ENCODE peak calls at places on chromosomes 16 and 17, in seven cellular contexts. P is pancreas, W is body of pancreas, K is cardiac fibroblast, G is mucosa of descending colon, H is HFFc6, B is GM12878. F is an unnamed sample.

GRCh38 chr17:59840908-59841666 is 51.7 kb downstream of the TUBD1 start:
- DNase-seq in W (peak), G (no peak), B (no peak), H (no peak), K (peak), P (no peak), F (no peak)

GRCh38 chr17:34011599-34011998 is 243.5 kb upstream of the CCL2 start:
- DNase-seq in B (no peak), W (no peak), H (no peak), K (no peak), G (no peak), P (no peak), F (no peak)

GRCh38 chr17:60641810-60642220 is 35.8 kb upstream of the BCAS3 start:
- DNase-seq in H (peak), B (no peak), P (no peak), G (no peak), K (peak), W (peak), F (peak)

GRCh38 chr17:60888812-60889709 is 211.4 kb downstream of the BCAS3 start:
- DNase-seq in H (no peak), W (no peak), K (no peak), G (no peak), P (no peak), B (no peak), F (no peak)

GRCh38 chr17:37219876-37220608 is 155.7 kb upstream of the C17orf78 start:
- DNase-seq in G (no peak), P (no peak), B (no peak), K (no peak), H (no peak), W (no peak), F (no peak)

GRCh38 chr17:77096570-77097214 is 44.1 kb upstream of the SEC14L1 start:
- DNase-seq in W (peak), H (peak), P (no peak), G (no peak), K (peak), B (no peak), F (no peak)

GRCh38 chr16:87538160-87538559 is 45.3 kb upstream of the ZCCHC14 start:
- DNase-seq in W (no peak), H (no peak), P (no peak), G (no peak), B (no peak), K (no peak), F (no peak)

GRCh38 chr16:84851192-84852127 is 31.7 kb downstream of the CRISPLD2 start:
- DNase-seq in H (peak), G (no peak), P (peak), B (no peak), W (no peak), K (peak), F (no peak)

GRCh38 chr16:6690741-6691140 is 641.9 kb upstream of the RBFOX1 start:
- DNase-seq in B (no peak), P (no peak), G (no peak), K (no peak), H (no peak), W (no peak), F (no peak)

GRCh38 chr17:79301469-79301868 is 226.8 kb downstream of the ENGASE start:
- DNase-seq in P (no peak), W (no peak), K (no peak), H (no peak), G (no peak), B (no peak), F (no peak)

GRCh38 chr17:41579484-41580243 is 7.0 kb downstream of the KRT14 start:
- DNase-seq in K (peak), B (peak), W (peak), H (peak), P (peak), G (peak), F (peak)

GRCh38 chr17:56597495-56597990 is 4.0 kb downstream of the NOG start:
- DNase-seq in B (no peak), P (peak), W (no peak), G (no peak), H (no peak), K (no peak), F (peak)

GRCh38 chr16:1223355-1224214 is 1.5 kb downstream of the TPSG1 start:
- DNase-seq in G (no peak), H (no peak), B (no peak), K (no peak), P (no peak), W (no peak), F (no peak)

GRCh38 chr17:56594528-56595418 is 1.3 kb downstream of the NOG start:
- DNase-seq in B (no peak), G (no peak), P (peak), W (no peak), H (peak), K (no peak), F (peak)

GRCh38 chr16:85898521-85899442 is at the start of gene IRF8:
- DNase-seq in H (no peak), W (peak), B (peak), K (peak), P (peak), G (peak), F (peak)

GRCh38 chr16:48936811-48937210 is 326.8 kb upstream of the N4BP1 start:
- DNase-seq in H (no peak), P (no peak), W (no peak), K (no peak), B (no peak), G (no peak), F (no peak)

GRCh38 chr17:7549401-7550055 is 670 bp downstream of the TNFSF12 start:
- DNase-seq in H (no peak), B (no peak), P (peak), W (no peak), K (no peak), G (peak), F (no peak)

DNA sequence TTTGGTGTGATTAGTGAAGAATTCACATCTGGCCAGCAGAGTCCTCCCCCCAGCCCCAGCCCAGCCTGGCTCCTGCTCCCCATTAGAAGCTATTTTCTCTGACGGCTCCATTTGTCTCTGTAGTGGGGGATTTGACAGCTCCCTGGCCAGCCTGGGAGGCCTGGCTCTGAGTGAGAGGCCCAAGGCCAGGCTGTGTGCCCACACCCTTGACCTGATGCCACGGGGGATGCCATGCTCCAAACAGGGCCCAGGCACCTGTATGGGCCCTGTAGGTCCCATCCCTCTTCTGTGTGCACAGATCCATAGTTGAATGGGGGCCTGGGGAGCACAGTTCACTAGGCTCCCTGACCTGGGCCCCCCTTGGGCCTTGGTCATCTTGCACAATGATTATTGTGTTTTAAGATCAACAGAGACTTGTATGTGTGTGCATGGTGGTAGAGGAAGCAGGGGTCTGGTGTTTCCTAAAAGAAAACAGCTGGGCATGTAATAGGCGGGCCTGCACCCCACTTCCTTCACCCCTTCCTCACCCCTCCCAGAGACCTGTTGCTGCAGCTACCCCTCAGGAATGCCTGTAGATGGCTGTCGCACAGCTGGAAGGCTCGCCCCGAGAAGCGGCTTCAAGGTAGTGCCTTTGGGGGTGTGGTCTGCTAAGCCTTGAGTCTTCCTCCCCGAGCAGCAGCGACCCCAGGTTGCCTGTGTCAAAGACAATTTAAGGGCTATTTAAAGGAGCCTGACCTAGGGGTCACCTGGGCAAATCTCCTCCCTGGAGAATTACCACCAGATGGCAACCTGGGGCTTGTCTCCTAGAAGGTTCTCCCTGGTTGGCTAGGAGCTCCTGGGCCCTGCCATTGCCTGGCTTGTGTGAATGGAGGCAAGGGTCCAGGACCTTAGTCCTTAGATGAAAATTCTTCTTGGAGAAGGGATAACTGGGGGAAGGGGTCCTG is 51.0 kb upstream of the TAC4 start:
- DNase-seq in G (no peak), K (no peak), H (peak), W (no peak), P (no peak), B (no peak), F (no peak)
- TF ChIP-seq CTCF in G (no peak), K (no peak), H (peak), W (peak), P (no peak), B (no peak), F (no peak)

GRCh38 chr17:44630703-44631102 is 25.6 kb upstream of the MEIOC start:
- DNase-seq in W (no peak), B (no peak), K (no peak), H (no peak), G (no peak), P (no peak), F (no peak)

GRCh38 chr17:44633998-44634397 is 22.3 kb upstream of the MEIOC start:
- DNase-seq in K (no peak), B (no peak), P (no peak), G (no peak), H (no peak), W (no peak), F (no peak)

GRCh38 chr17:44637066-44637465 is 19.2 kb upstream of the MEIOC start:
- DNase-seq in P (no peak), H (no peak), K (no peak), G (no peak), B (no peak), W (no peak), F (no peak)

GRCh38 chr17:44636562-44636961 is 19.7 kb upstream of the MEIOC start:
- DNase-seq in P (no peak), K (peak), W (no peak), H (peak), B (no peak), G (no peak), F (no peak)
- TF ChIP-seq CTCF in P (no peak), K (peak), W (peak), H (peak), B (peak), G (no peak), F (peak)

GRCh38 chr17:78117027-78117981 is 11.3 kb downstream of the TMC6 start:
- DNase-seq in W (peak), H (no peak), K (no peak), G (peak), B (no peak), P (peak), F (no peak)

GRCh38 chr17:78113804-78114785 is 14.5 kb downstream of the TMC6 start:
- DNase-seq in P (peak), G (no peak), B (no peak), W (no peak), K (no peak), H (no peak), F (no peak)

GRCh38 chr17:78114831-78115723 is 13.5 kb downstream of the TMC6 start:
- DNase-seq in H (no peak), K (no peak), B (no peak), W (no peak), G (no peak), P (peak), F (no peak)

GRCh38 chr17:78118801-78119241 is 9.7 kb downstream of the TMC6 start:
- DNase-seq in H (no peak), B (no peak), G (no peak), K (no peak), W (no peak), P (no peak), F (no peak)

GRCh38 chr17:78116411-78116810 is 12.1 kb downstream of the TMC6 start:
- DNase-seq in B (no peak), P (no peak), W (no peak), K (no peak), G (no peak), H (no peak), F (no peak)
- TF ChIP-seq CTCF in B (no peak), P (no peak), W (no peak), K (no peak), G (no peak), H (no peak), F (no peak)

DNA sequence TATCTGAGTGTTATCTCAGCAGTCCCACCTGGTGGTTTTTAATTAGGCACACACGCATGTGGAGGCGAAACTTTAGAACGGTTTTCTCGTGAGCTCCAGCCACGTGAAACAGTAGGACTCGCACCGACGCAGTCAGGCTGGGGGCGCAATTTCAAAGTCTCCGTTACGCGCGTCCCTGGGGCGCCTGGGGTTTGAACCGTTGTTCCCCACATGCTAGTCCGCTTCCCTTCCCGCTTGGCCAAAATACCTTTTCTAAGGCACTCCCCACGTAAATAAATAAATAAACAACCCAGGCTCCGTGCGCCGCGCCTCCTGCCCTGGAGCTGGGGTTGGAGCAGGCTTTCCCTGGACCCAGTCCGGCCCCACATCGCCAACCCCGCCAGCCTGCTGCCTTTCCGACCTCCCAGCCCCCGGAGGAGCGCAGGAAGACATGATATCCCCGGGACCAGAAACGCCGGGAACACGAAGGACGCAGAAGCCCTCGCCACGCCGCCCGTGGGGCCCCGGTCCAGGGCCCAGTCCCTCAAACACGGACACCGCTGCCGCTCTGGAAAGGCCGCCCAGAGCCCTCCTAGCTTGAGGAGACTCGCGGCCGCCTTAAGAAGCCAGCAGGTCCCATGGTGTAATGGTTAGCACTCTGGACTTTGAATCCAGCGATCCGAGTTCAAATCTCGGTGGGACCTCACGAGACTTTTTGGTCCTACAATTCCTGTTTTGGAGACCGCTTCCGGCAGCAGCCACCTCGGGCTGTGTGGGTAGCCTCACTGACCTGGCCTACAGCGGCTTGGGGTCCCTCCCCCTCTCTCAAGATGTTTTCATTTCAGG is 18.2 kb downstream of the GNGT2 start:
- DNase-seq in W (peak), G (peak), K (peak), B (peak), H (peak), P (peak), F (peak)
- TF ChIP-seq CTCF in W (peak), G (no peak), K (peak), B (peak), H (peak), P (no peak), F (peak)

GRCh38 chr16:3022697-3023414 is 886 bp downstream of the HCFC1R1 start:
- DNase-seq in K (peak), P (peak), G (no peak), H (peak), W (no peak), B (no peak), F (no peak)

GRCh38 chr16:3022208-3022696 is 1.5 kb downstream of the HCFC1R1 start:
- DNase-seq in H (peak), P (peak), G (peak), W (peak), K (peak), B (no peak), F (no peak)

GRCh38 chr16:3020604-3021448 is 658 bp downstream of the TNFRSF12A start:
- DNase-seq in K (peak), B (no peak), W (peak), G (peak), P (peak), H (peak), F (no peak)

GRCh38 chr16:3020247-3020603 is at the start of gene TNFRSF12A:
- DNase-seq in W (peak), B (no peak), K (peak), P (peak), G (peak), H (peak), F (peak)

GRCh38 chr16:3021449-3022207 is 1.5 kb downstream of the TNFRSF12A start:
- DNase-seq in K (peak), G (peak), P (peak), H (peak), W (peak), B (no peak), F (peak)
- TF ChIP-seq CTCF in K (peak), G (no peak), P (peak), H (peak), W (peak), B (peak), F (peak)

GRCh38 chr17:69060835-69061234 is at the start of gene ABCA9:
- DNase-seq in G (no peak), H (no peak), B (no peak), W (no peak), K (peak), P (no peak), F (no peak)

GRCh38 chr17:69056179-69056823 is 4.4 kb downstream of the ABCA9 start:
- DNase-seq in B (no peak), P (no peak), H (no peak), K (no peak), W (no peak), G (no peak), F (no peak)

GRCh38 chr17:69057280-69057679 is 3.4 kb downstream of the ABCA9 start:
- DNase-seq in B (no peak), W (no peak), P (no peak), K (no peak), H (no peak), G (no peak), F (no peak)

GRCh38 chr17:69059458-69060205 is 1.1 kb downstream of the ABCA9 start:
- DNase-seq in P (no peak), H (no peak), W (no peak), B (no peak), K (peak), G (no peak), F (no peak)

GRCh38 chr17:69058165-69058564 is 2.6 kb downstream of the ABCA9 start:
- DNase-seq in B (no peak), P (no peak), H (no peak), K (no peak), G (no peak), W (no peak), F (no peak)
- TF ChIP-seq CTCF in B (no peak), P (no peak), H (no peak), K (peak), G (no peak), W (peak), F (peak)

F was measured in neural crest cell.